ENCODE peak calls at places on chromosomes 5 and 9, in nine cellular contexts. P, I, N, J, U, C, K, G and H are unnamed samples.

GRCh38 chr9:126723807-126724172 is 81.0 kb upstream of the ZBTB43 start:
- DNase-seq in P (no peak), I (no peak), N (no peak), J (no peak), U (no peak), C (no peak), K (peak), G (peak), H (no peak)

GRCh38 chr5:60352992-60353391 is 347.0 kb downstream of the DEPDC1B start:
- DNase-seq in P (no peak), I (no peak), N (no peak), J (no peak), U (no peak), C (no peak), K (no peak), G (no peak), H (no peak)

GRCh38 chr5:149857499-149857898 is 87.1 kb downstream of the PDE6A start:
- DNase-seq in P (no peak), I (no peak), N (no peak), J (peak), U (peak), C (no peak), K (no peak), G (peak), H (peak)

GRCh38 chr5:177600458-177601018 is 606 bp downstream of the B4GALT7 start:
- DNase-seq in P (no peak), I (no peak), N (no peak), J (no peak), U (no peak), C (peak), K (no peak), G (no peak), H (no peak)

GRCh38 chr5:73763300-73764032 is 137.5 kb downstream of the ARHGEF28 start:
- DNase-seq in P (no peak), I (no peak), N (no peak), J (no peak), U (no peak), C (no peak), K (peak), G (peak), H (no peak)

GRCh38 chr5:79924936-79925893 is 65.8 kb downstream of the MTX3 start:
- DNase-seq in P (no peak), I (no peak), N (no peak), J (no peak), U (no peak), C (peak), K (no peak), G (peak), H (no peak)

GRCh38 chr5:157387683-157388093 is 72.3 kb upstream of the NIPAL4 start:
- DNase-seq in P (no peak), I (no peak), N (no peak), J (peak), U (no peak), C (peak), K (no peak), G (peak), H (peak)

GRCh38 chr9:100639851-100640250 is 62.0 kb downstream of the CAVIN4 start:
- DNase-seq in P (no peak), I (no peak), N (no peak), J (no peak), U (no peak), C (no peak), K (no peak), G (no peak), H (no peak)

GRCh38 chr5:169003721-169004481 is 297.0 kb downstream of the SLIT3 start:
- DNase-seq in P (no peak), I (no peak), N (no peak), J (no peak), U (no peak), C (no peak), K (peak), G (no peak), H (no peak)

GRCh38 chr5:7676455-7676854 is 174.5 kb downstream of the CFAP90 start:
- DNase-seq in P (no peak), I (no peak), N (no peak), J (no peak), U (no peak), C (no peak), K (no peak), G (no peak), H (no peak)

GRCh38 chr9:96107436-96107835 is 194.5 kb downstream of the HSD17B3 start:
- DNase-seq in P (no peak), I (no peak), N (no peak), J (no peak), U (no peak), C (no peak), K (no peak), G (no peak), H (no peak)

GRCh38 chr5:8826491-8826890 is 719.4 kb downstream of the SEMA5A start:
- DNase-seq in P (no peak), I (no peak), N (no peak), J (no peak), U (no peak), C (no peak), K (no peak), G (peak), H (no peak)